ENCODE peak calls at places on chromosome 9, in five cellular contexts. One of them, this sample, is unnamed.

GRCh38 chr9:124012368-124013262 is 1.0 kb downstream of the LHX2 start:
- ATAC-seq in PC-3: no peak
- ATAC-seq in stimulated activated naive CD8-positive, alpha-beta T cell treated with anti-CD3 and anti-CD28 coated beads, Interleukin-15, Interleukin-2, amounts not matched to agents 100 U/mL and 50 U/mL, for 24 hours: no peak
- ATAC-seq in Right ventricle myocardium superior: no peak
- ATAC-seq in CD8-positive, alpha-beta T cell: no peak
- ATAC-seq in this sample: no peak

GRCh38 chr9:71747572-71747971 is 20.7 kb downstream of the CEMIP2 start:
- ATAC-seq in PC-3: no peak
- ATAC-seq in stimulated activated naive CD8-positive, alpha-beta T cell treated with anti-CD3 and anti-CD28 coated beads, Interleukin-15, Interleukin-2, amounts not matched to agents 100 U/mL and 50 U/mL, for 24 hours: no peak
- ATAC-seq in Right ventricle myocardium superior: no peak
- ATAC-seq in CD8-positive, alpha-beta T cell: no peak
- ATAC-seq in this sample: no peak

GRCh38 chr9:34399729-34400128 is 23.0 kb upstream of the MYORG start:
- ATAC-seq in PC-3: no peak
- ATAC-seq in stimulated activated naive CD8-positive, alpha-beta T cell treated with anti-CD3 and anti-CD28 coated beads, Interleukin-15, Interleukin-2, amounts not matched to agents 100 U/mL and 50 U/mL, for 24 hours: no peak
- ATAC-seq in Right ventricle myocardium superior: no peak
- ATAC-seq in CD8-positive, alpha-beta T cell: no peak
- ATAC-seq in this sample: no peak

GRCh38 chr9:132078369-132079356 is 1.0 kb downstream of the MED27 start:
- ATAC-seq in PC-3: peak; percentile 45
- ATAC-seq in stimulated activated naive CD8-positive, alpha-beta T cell treated with anti-CD3 and anti-CD28 coated beads, Interleukin-15, Interleukin-2, amounts not matched to agents 100 U/mL and 50 U/mL, for 24 hours: peak; percentile 12
- ATAC-seq in Right ventricle myocardium superior: peak; percentile 26
- ATAC-seq in CD8-positive, alpha-beta T cell: no peak
- ATAC-seq in this sample: peak; percentile 44

GRCh38 chr9:105114956-105115728 is 129.3 kb upstream of the SLC44A1 start:
- ATAC-seq in PC-3: peak; percentile 65
- ATAC-seq in stimulated activated naive CD8-positive, alpha-beta T cell treated with anti-CD3 and anti-CD28 coated beads, Interleukin-15, Interleukin-2, amounts not matched to agents 100 U/mL and 50 U/mL, for 24 hours: peak; percentile 63
- ATAC-seq in Right ventricle myocardium superior: peak; percentile 79
- ATAC-seq in CD8-positive, alpha-beta T cell: peak; percentile 40
- ATAC-seq in this sample: peak; percentile 38

GRCh38 chr9:122244349-122244748 is 15.6 kb upstream of the LHX6 start:
- ATAC-seq in PC-3: no peak
- ATAC-seq in stimulated activated naive CD8-positive, alpha-beta T cell treated with anti-CD3 and anti-CD28 coated beads, Interleukin-15, Interleukin-2, amounts not matched to agents 100 U/mL and 50 U/mL, for 24 hours: no peak
- ATAC-seq in Right ventricle myocardium superior: no peak
- ATAC-seq in CD8-positive, alpha-beta T cell: no peak
- ATAC-seq in this sample: no peak

GRCh38 chr9:113705306-113705937 is 170.7 kb upstream of the ZNF618 start:
- ATAC-seq in PC-3: no peak
- ATAC-seq in stimulated activated naive CD8-positive, alpha-beta T cell treated with anti-CD3 and anti-CD28 coated beads, Interleukin-15, Interleukin-2, amounts not matched to agents 100 U/mL and 50 U/mL, for 24 hours: no peak
- ATAC-seq in Right ventricle myocardium superior: no peak
- ATAC-seq in CD8-positive, alpha-beta T cell: no peak
- ATAC-seq in this sample: no peak

GRCh38 chr9:127817881-127818434 is 15.3 kb downstream of the FPGS start:
- ATAC-seq in PC-3: no peak
- ATAC-seq in stimulated activated naive CD8-positive, alpha-beta T cell treated with anti-CD3 and anti-CD28 coated beads, Interleukin-15, Interleukin-2, amounts not matched to agents 100 U/mL and 50 U/mL, for 24 hours: no peak
- ATAC-seq in Right ventricle myocardium superior: peak; percentile 3
- ATAC-seq in CD8-positive, alpha-beta T cell: no peak
- ATAC-seq in this sample: peak; percentile 2

GRCh38 chr9:132350861-132351315 is 3.9 kb downstream of the SETX start:
- ATAC-seq in PC-3: no peak
- ATAC-seq in stimulated activated naive CD8-positive, alpha-beta T cell treated with anti-CD3 and anti-CD28 coated beads, Interleukin-15, Interleukin-2, amounts not matched to agents 100 U/mL and 50 U/mL, for 24 hours: no peak
- ATAC-seq in Right ventricle myocardium superior: no peak
- ATAC-seq in CD8-positive, alpha-beta T cell: peak; percentile 10
- ATAC-seq in this sample: no peak

GRCh38 chr9:36438536-36438935 is 38.5 kb upstream of the RNF38 start:
- ATAC-seq in PC-3: no peak
- ATAC-seq in stimulated activated naive CD8-positive, alpha-beta T cell treated with anti-CD3 and anti-CD28 coated beads, Interleukin-15, Interleukin-2, amounts not matched to agents 100 U/mL and 50 U/mL, for 24 hours: no peak
- ATAC-seq in Right ventricle myocardium superior: no peak
- ATAC-seq in CD8-positive, alpha-beta T cell: no peak
- ATAC-seq in this sample: no peak